ENCODE peak calls at places on chromosomes 7 and 10, in four cellular contexts. Y is HCT116, N is K562, L is HepG2. V is an unnamed sample. For H3K36me3, the result is how much of the 10 kb centered on the place peaks cover.

GRCh38 chr7:101162551-101163280 is 2.7 kb downstream of the VGF start:
- DNase-seq in Y (no peak), N (peak), L (no peak), V (no peak)

GRCh38 chr7:134062460-134062859 is 64.7 kb upstream of the LRGUK start:
- DNase-seq in Y (no peak), N (no peak), L (no peak), V (no peak)

GRCh38 chr10:25113231-25114035 is 61.4 kb upstream of the GPR158 start:
- DNase-seq in Y (peak), N (peak), L (peak), V (peak)

GRCh38 chr7:93015193-93016084 is 102.3 kb downstream of the SAMD9 start:
- DNase-seq in Y (no peak), N (no peak), L (no peak), V (no peak)

GRCh38 chr7:120539321-120539720 is 266.3 kb downstream of the KCND2 start:
- DNase-seq in Y (no peak), N (no peak), L (no peak), V (no peak)

GRCh38 chr7:135238112-135238744 is 4.6 kb downstream of the STRA8 start:
- DNase-seq in Y (peak), N (peak), L (no peak), V (no peak)

GRCh38 chr10:62079885-62080559 is 178.5 kb downstream of the ARID5B start:
- DNase-seq in Y (no peak), N (no peak), L (no peak), V (no peak)

GRCh38 chr7:70706204-70706603 is 425.7 kb upstream of the GALNT17 start:
- DNase-seq in Y (no peak), N (peak), L (no peak), V (no peak)

GRCh38 chr10:25849971-25850370 is 84.1 kb upstream of the MYO3A start:
- DNase-seq in Y (no peak), N (no peak), L (no peak), V (no peak)

GRCh38 chr10:68235111-68235510 is 3.2 kb upstream of the ATOH7 start:
- DNase-seq in Y (no peak), N (no peak), L (no peak), V (no peak)

GRCh38 chr7:108239501-108240225 is 109.5 kb upstream of the LAMB4 start:
- DNase-seq in Y (no peak), N (no peak), L (no peak), V (no peak)

GRCh38 chr7:157558875-157559595 is 222.2 kb downstream of the DNAJB6 start:
- DNase-seq in Y (no peak), N (no peak), L (peak), V (no peak)

GRCh38 chr7:106021211-106022067 is 58.4 kb downstream of the CDHR3 start:
- DNase-seq in Y (no peak), N (no peak), L (no peak), V (no peak)

GRCh38 chr10:14358886-14359573 is 28.3 kb upstream of the FRMD4A start:
- DNase-seq in Y (no peak), N (no peak), L (no peak), V (no peak)

GRCh38 chr7:66043681-66044497 is 31.7 kb upstream of the ASL start:
- DNase-seq in Y (no peak), N (no peak), L (no peak), V (no peak)

GRCh38 chr7:23475579-23475844 is 5.2 kb upstream of the IGF2BP3 start:
- DNase-seq in Y (no peak), N (no peak), L (no peak), V (no peak)

GRCh38 chr7:23474829-23475578 is 4.7 kb upstream of the IGF2BP3 start:
- DNase-seq in Y (no peak), N (no peak), L (no peak), V (no peak)

GRCh38 chr7:23472974-23473847 is 2.9 kb upstream of the IGF2BP3 start:
- DNase-seq in Y (no peak), N (no peak), L (peak), V (no peak)

GRCh38 chr7:23473848-23474097 is 3.5 kb upstream of the IGF2BP3 start:
- DNase-seq in Y (no peak), N (no peak), L (peak), V (no peak)

DNA sequence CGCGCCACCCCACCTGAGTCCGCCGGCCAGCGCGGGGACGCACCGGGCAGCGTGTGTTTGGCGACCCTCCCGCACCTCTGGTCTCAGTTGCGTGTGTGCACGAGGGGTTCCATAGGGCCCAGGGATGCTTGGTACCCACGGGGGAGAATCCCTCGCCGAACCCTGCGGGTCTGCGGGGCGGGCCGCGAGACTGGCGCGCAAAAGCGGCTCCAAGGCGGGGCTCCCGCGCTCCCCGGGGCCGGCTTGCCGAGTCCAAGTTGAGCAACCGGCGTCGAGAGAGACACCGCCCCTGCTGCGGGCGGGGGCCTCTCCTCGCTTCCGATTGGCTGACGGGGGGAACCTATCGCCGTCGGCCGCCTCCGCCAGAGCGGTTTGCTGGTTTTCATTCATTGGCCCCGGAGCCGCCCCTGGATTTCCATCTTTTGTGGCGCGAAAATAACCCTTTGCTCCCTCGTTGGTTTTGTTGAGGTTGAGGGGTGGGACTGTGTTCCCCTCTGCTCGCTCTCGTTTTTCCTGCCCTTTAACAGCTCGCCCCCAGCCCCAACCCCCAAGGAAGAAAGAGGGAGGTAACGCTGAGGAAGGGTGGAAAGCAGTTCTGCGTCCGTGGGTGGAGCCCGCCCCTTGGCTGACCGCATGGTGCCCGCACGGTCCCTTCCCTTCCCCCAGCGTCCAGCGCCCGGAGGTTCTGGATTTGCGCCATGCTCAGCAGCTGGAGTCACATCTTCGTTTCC is 4.0 kb upstream of the IGF2BP3 start:
- DNase-seq in Y (peak), N (peak), L (peak), V (no peak)
- TF ChIP-seq REST in Y (no peak), N (peak), L (no peak), V (no peak)

GRCh38 chr10:34719336-34719735 is 95.8 kb downstream of the PARD3 start:
- DNase-seq in Y (no peak), N (no peak), L (no peak), V (no peak)
- H3K27ac ChIP-seq in Y (no peak), N (no peak), L (no peak), V (no peak)

GRCh38 chr10:32911285-32912016 is 46.6 kb downstream of the ITGB1 start:
- DNase-seq in Y (no peak), N (no peak), L (no peak), V (no peak)
- H3K36me3 ChIP-seq in Y (under half), N (half or more), L (under half), V (under half)

DNA sequence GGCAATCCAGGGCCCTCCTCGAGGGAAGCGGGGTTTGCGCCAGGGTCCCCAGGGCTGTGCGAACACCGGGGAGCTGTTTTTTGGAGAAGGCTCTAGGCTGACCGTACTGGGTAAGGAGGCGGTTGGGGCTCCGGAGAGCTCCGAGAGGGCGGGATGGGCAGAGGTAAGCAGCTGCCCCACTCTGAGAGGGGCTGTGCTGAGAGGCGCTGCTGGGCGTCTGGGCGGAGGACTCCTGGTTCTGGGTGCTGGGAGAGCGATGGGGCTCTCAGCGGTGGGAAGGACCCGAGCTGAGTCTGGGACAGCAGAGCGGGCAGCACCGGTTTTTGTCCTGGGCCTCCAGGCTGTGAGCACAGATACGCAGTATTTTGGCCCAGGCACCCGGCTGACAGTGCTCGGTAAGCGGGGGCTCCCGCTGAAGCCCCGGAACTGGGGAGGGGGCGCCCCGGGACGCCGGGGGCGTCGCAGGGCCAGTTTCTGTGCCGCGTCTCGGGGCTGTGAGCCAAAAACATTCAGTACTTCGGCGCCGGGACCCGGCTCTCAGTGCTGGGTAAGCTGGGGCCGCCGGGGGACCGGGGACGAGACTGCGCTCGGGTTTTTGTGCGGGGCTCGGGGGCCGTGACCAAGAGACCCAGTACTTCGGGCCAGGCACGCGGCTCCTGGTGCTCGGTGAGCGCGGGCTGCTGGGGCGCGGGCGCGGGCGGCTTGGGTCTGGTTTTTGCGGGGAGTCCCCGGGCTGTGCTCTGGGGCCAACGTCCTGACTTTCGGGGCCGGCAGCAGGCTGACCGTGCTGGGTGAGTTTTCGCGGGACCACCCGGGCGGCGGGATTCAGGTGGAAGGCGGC is 26.0 kb downstream of the PRSS2 start:
- DNase-seq in Y (no peak), N (no peak), L (no peak), V (no peak)
- TF ChIP-seq REST in Y (no peak), N (no peak), L (no peak), V (no peak)

GRCh38 chr7:112300831-112301407 is 94.4 kb downstream of the ZNF277 start:
- DNase-seq in Y (no peak), N (no peak), L (no peak), V (no peak)
- H3K27ac ChIP-seq in Y (no peak), N (no peak), L (no peak), V (no peak)

GRCh38 chr7:155774947-155775346 is 37.3 kb downstream of the SHH start:
- DNase-seq in Y (no peak), N (no peak), L (no peak), V (no peak)

GRCh38 chr7:155775691-155776090 is 36.6 kb downstream of the SHH start:
- DNase-seq in Y (no peak), N (no peak), L (no peak), V (no peak)

GRCh38 chr7:155773531-155773930 is 38.7 kb downstream of the SHH start:
- DNase-seq in Y (no peak), N (no peak), L (no peak), V (no peak)

GRCh38 chr7:155778349-155778748 is 33.9 kb downstream of the SHH start:
- DNase-seq in Y (no peak), N (no peak), L (no peak), V (no peak)

GRCh38 chr7:155776606-155777005 is 35.7 kb downstream of the SHH start:
- DNase-seq in Y (no peak), N (no peak), L (no peak), V (no peak)
- H3K36me3 ChIP-seq in Y (under half), N (half or more), L (half or more), V (under half)

GRCh38 chr10:124985162-124985561 is 43.2 kb downstream of the ZRANB1 start:
- DNase-seq in Y (no peak), N (no peak), L (no peak), V (no peak)

GRCh38 chr10:124990671-124991625 is 49.0 kb downstream of the ZRANB1 start:
- DNase-seq in Y (no peak), N (no peak), L (no peak), V (no peak)

GRCh38 chr10:124989526-124989925 is 47.6 kb downstream of the ZRANB1 start:
- DNase-seq in Y (no peak), N (no peak), L (no peak), V (no peak)

GRCh38 chr10:124984376-124984775 is 42.5 kb downstream of the ZRANB1 start:
- DNase-seq in Y (no peak), N (no peak), L (no peak), V (no peak)

GRCh38 chr10:124987788-124988187 is 45.9 kb downstream of the ZRANB1 start:
- DNase-seq in Y (no peak), N (no peak), L (no peak), V (no peak)
- TF ChIP-seq REST in Y (no peak), N (no peak), L (no peak), V (no peak)

GRCh38 chr10:122348512-122348911 is 26.0 kb upstream of the PLEKHA1 start:
- DNase-seq in Y (no peak), N (no peak), L (no peak), V (no peak)
- H3K27ac ChIP-seq in Y (no peak), N (no peak), L (peak), V (no peak)

V was measured in Panc1.